ENCODE peak calls at places on chromosomes 11 and 22, in four cellular contexts. One of them, this sample, is unnamed.

GRCh38 chr11:12162652-12163051 is 52.3 kb downstream of the MICAL2 start:
- DNase-seq in CD4-positive, alpha-beta memory T cell: no peak
- DNase-seq in CD8-positive, alpha-beta T cell: no peak
- DNase-seq in lung: no peak
- DNase-seq in this sample: no peak

GRCh38 chr11:120188371-120188770 is 22.5 kb upstream of the OAF start:
- DNase-seq in CD4-positive, alpha-beta memory T cell: no peak
- DNase-seq in CD8-positive, alpha-beta T cell: no peak
- DNase-seq in lung: no peak
- DNase-seq in this sample: no peak

GRCh38 chr11:112555491-112556364 is 295.1 kb upstream of the PLET1 start:
- DNase-seq in CD4-positive, alpha-beta memory T cell: peak; percentile 58
- DNase-seq in CD8-positive, alpha-beta T cell: peak; percentile 71
- DNase-seq in lung: peak; percentile 63
- DNase-seq in this sample: peak; percentile 43

GRCh38 chr11:83287631-83288030 is 1.5 kb upstream of the CCDC90B start:
- DNase-seq in CD4-positive, alpha-beta memory T cell: no peak
- DNase-seq in CD8-positive, alpha-beta T cell: no peak
- DNase-seq in lung: no peak
- DNase-seq in this sample: no peak

GRCh38 chr11:6175440-6175839 is 5.3 kb upstream of the OR52B2 start:
- DNase-seq in CD4-positive, alpha-beta memory T cell: no peak
- DNase-seq in CD8-positive, alpha-beta T cell: no peak
- DNase-seq in lung: no peak
- DNase-seq in this sample: no peak

GRCh38 chr22:49426098-49426497 is 401.6 kb downstream of the BRD1 start:
- DNase-seq in CD4-positive, alpha-beta memory T cell: no peak
- DNase-seq in CD8-positive, alpha-beta T cell: no peak
- DNase-seq in lung: no peak
- DNase-seq in this sample: no peak

GRCh38 chr11:110186456-110186855 is 93.3 kb downstream of the ZC3H12C start:
- DNase-seq in CD4-positive, alpha-beta memory T cell: no peak
- DNase-seq in CD8-positive, alpha-beta T cell: no peak
- DNase-seq in lung: no peak
- DNase-seq in this sample: no peak

GRCh38 chr11:94597896-94598295 is 30.7 kb downstream of the PIWIL4 start:
- DNase-seq in CD4-positive, alpha-beta memory T cell: no peak
- DNase-seq in CD8-positive, alpha-beta T cell: no peak
- DNase-seq in lung: no peak
- DNase-seq in this sample: no peak

GRCh38 chr11:27599217-27599616 is 92.6 kb upstream of the LIN7C start:
- DNase-seq in CD4-positive, alpha-beta memory T cell: no peak
- DNase-seq in CD8-positive, alpha-beta T cell: no peak
- DNase-seq in lung: no peak
- DNase-seq in this sample: no peak

GRCh38 chr11:33669598-33670249 is 30.9 kb downstream of the C11orf91 start:
- DNase-seq in CD4-positive, alpha-beta memory T cell: no peak
- DNase-seq in CD8-positive, alpha-beta T cell: no peak
- DNase-seq in lung: no peak
- DNase-seq in this sample: no peak

GRCh38 chr22:26438006-26438405 is 8.9 kb downstream of the ASPHD2 start:
- DNase-seq in CD4-positive, alpha-beta memory T cell: no peak
- DNase-seq in CD8-positive, alpha-beta T cell: no peak
- DNase-seq in lung: no peak
- DNase-seq in this sample: no peak

GRCh38 chr11:2202900-2203439 is 31.4 kb upstream of the TH start:
- DNase-seq in CD4-positive, alpha-beta memory T cell: peak; percentile 30
- DNase-seq in CD8-positive, alpha-beta T cell: no peak
- DNase-seq in lung: no peak
- DNase-seq in this sample: no peak

GRCh38 chr11:111795333-111795985 is 29.3 kb upstream of the PPP2R1B start:
- DNase-seq in CD4-positive, alpha-beta memory T cell: no peak
- DNase-seq in CD8-positive, alpha-beta T cell: no peak
- DNase-seq in lung: no peak
- DNase-seq in this sample: no peak

GRCh38 chr11:57901756-57902155 is 121.9 kb upstream of the OR9Q1 start:
- DNase-seq in CD4-positive, alpha-beta memory T cell: no peak
- DNase-seq in CD8-positive, alpha-beta T cell: no peak
- DNase-seq in lung: no peak
- DNase-seq in this sample: no peak

GRCh38 chr22:30182365-30182764 is 64.2 kb downstream of the LIF start:
- DNase-seq in CD4-positive, alpha-beta memory T cell: no peak
- DNase-seq in CD8-positive, alpha-beta T cell: no peak
- DNase-seq in lung: no peak
- DNase-seq in this sample: no peak

GRCh38 chr11:12092714-12093113 is 17.7 kb upstream of the MICAL2 start:
- DNase-seq in CD4-positive, alpha-beta memory T cell: no peak
- DNase-seq in CD8-positive, alpha-beta T cell: no peak
- DNase-seq in lung: no peak
- DNase-seq in this sample: no peak

GRCh38 chr22:23240639-23241389 is 60.5 kb downstream of the BCR start:
- DNase-seq in CD4-positive, alpha-beta memory T cell: peak; percentile 66
- DNase-seq in CD8-positive, alpha-beta T cell: no peak
- DNase-seq in lung: no peak
- DNase-seq in this sample: no peak

GRCh38 chr22:23539135-23539838 is 40.8 kb downstream of the IGLL1 start:
- DNase-seq in CD4-positive, alpha-beta memory T cell: peak; percentile 73
- DNase-seq in CD8-positive, alpha-beta T cell: peak; percentile 72
- DNase-seq in lung: peak; percentile 78
- DNase-seq in this sample: peak; percentile 54

GRCh38 chr22:41891407-41891806 is 23.5 kb downstream of the SHISA8 start:
- DNase-seq in CD4-positive, alpha-beta memory T cell: no peak
- DNase-seq in CD8-positive, alpha-beta T cell: no peak
- DNase-seq in lung: no peak
- DNase-seq in this sample: no peak

GRCh38 chr11:7587712-7588111 is 73.9 kb downstream of the PPFIBP2 start:
- DNase-seq in CD4-positive, alpha-beta memory T cell: no peak
- DNase-seq in CD8-positive, alpha-beta T cell: no peak
- DNase-seq in lung: no peak
- DNase-seq in this sample: no peak

GRCh38 chr11:22558638-22559037 is 67.0 kb downstream of the FANCF start:
- DNase-seq in CD4-positive, alpha-beta memory T cell: no peak
- DNase-seq in CD8-positive, alpha-beta T cell: no peak
- DNase-seq in lung: no peak
- DNase-seq in this sample: no peak

GRCh38 chr11:83521647-83522596 is 235.8 kb upstream of the CCDC90B start:
- DNase-seq in CD4-positive, alpha-beta memory T cell: no peak
- DNase-seq in CD8-positive, alpha-beta T cell: no peak
- DNase-seq in lung: no peak
- DNase-seq in this sample: no peak

GRCh38 chr11:82733444-82734119 is at the start of gene FAM181B:
- DNase-seq in CD4-positive, alpha-beta memory T cell: no peak
- DNase-seq in CD8-positive, alpha-beta T cell: no peak
- DNase-seq in lung: no peak
- DNase-seq in this sample: no peak

DNA sequence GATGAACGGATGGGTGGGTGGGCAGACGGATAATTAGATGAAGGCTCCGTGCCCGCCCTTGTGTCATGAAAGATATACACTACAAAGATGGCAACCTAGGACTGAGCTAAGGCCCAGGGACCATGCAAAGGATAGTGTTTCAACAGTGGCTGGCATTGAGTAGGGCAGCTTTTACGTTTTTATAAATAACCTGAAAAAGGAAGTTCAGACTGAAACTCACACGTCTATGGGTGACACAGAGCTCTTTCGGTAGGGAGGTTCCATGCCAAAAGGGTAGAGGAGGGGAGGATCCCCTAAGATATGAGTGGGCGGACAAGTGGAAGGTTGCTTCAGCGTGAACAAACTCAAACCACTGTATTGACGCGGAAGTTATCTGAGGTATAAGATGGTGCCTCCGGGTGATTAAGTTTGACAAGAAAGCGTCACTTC is 90.5 kb downstream of the UBASH3B start:
- DNase-seq in CD4-positive, alpha-beta memory T cell: peak; percentile 83
- DNase-seq in CD8-positive, alpha-beta T cell: peak; percentile 55
- DNase-seq in lung: no peak
- DNase-seq in this sample: no peak
- H3K27ac ChIP-seq in CD4-positive, alpha-beta memory T cell: peak overlapping the region; percentile 59
- H3K27ac ChIP-seq in CD8-positive, alpha-beta T cell: peak overlapping the region; percentile 22
- H3K27ac ChIP-seq in lung: no peak overlapping the region
- H3K27ac ChIP-seq in this sample: peak overlapping the region; percentile 53

GRCh38 chr11:454043-454442 is 4.0 kb downstream of the PTDSS2 start:
- DNase-seq in CD4-positive, alpha-beta memory T cell: peak; percentile 30
- DNase-seq in CD8-positive, alpha-beta T cell: no peak
- DNase-seq in lung: no peak
- DNase-seq in this sample: no peak

GRCh38 chr11:453564-453963 is 3.5 kb downstream of the PTDSS2 start:
- DNase-seq in CD4-positive, alpha-beta memory T cell: peak; percentile 30
- DNase-seq in CD8-positive, alpha-beta T cell: no peak
- DNase-seq in lung: no peak
- DNase-seq in this sample: no peak

GRCh38 chr11:455566-456147 is 5.6 kb downstream of the PTDSS2 start:
- DNase-seq in CD4-positive, alpha-beta memory T cell: no peak
- DNase-seq in CD8-positive, alpha-beta T cell: no peak
- DNase-seq in lung: no peak
- DNase-seq in this sample: no peak

GRCh38 chr11:456533-456932 is 6.5 kb downstream of the PTDSS2 start:
- DNase-seq in CD4-positive, alpha-beta memory T cell: peak; percentile 68
- DNase-seq in CD8-positive, alpha-beta T cell: peak; percentile 44
- DNase-seq in lung: no peak
- DNase-seq in this sample: no peak

DNA sequence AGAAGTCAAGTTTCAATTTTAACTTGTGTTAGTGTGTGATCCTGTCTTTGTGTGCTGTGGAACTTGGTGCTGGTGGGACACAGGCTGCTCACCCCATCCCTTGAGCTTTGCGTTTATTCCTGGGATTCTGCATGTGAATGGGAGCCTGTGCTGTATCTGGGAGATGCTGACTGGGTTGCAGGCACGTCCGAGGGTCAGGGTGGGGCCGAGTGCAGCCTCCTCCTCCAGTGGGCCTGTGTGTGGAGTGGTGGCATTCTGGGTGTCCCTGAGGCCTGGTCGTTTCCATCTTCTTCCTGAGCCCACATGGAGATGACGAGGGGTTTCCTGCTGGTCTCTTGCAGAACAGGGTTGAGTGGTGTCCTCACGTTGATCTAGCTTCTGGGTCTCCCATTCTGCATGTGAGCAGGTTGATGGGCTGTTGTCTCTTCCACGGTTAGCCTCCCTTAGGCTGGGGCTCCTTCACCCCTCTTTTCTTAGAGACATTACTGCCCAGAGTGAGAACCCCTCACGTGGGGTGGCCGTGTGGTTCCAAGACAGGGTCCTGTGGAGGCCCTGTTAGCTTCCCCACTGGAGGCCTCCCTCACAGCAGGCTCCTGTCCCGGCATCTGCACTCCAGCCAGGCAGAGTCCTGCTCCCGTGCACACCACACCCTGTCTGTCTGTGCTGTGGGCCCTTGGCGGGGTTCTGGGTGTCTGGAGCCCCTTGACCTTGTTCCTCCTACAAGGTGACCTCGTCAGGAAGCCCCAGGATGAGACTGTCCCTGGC is 4.9 kb downstream of the PTDSS2 start:
- DNase-seq in CD4-positive, alpha-beta memory T cell: peak; percentile 20
- DNase-seq in CD8-positive, alpha-beta T cell: no peak
- DNase-seq in lung: no peak
- DNase-seq in this sample: no peak
- H3K27ac ChIP-seq in CD4-positive, alpha-beta memory T cell: no peak overlapping the region
- H3K27ac ChIP-seq in CD8-positive, alpha-beta T cell: no peak overlapping the region
- H3K27ac ChIP-seq in lung: peak overlapping the region; percentile 30
- H3K27ac ChIP-seq in this sample: no peak overlapping the region

DNA sequence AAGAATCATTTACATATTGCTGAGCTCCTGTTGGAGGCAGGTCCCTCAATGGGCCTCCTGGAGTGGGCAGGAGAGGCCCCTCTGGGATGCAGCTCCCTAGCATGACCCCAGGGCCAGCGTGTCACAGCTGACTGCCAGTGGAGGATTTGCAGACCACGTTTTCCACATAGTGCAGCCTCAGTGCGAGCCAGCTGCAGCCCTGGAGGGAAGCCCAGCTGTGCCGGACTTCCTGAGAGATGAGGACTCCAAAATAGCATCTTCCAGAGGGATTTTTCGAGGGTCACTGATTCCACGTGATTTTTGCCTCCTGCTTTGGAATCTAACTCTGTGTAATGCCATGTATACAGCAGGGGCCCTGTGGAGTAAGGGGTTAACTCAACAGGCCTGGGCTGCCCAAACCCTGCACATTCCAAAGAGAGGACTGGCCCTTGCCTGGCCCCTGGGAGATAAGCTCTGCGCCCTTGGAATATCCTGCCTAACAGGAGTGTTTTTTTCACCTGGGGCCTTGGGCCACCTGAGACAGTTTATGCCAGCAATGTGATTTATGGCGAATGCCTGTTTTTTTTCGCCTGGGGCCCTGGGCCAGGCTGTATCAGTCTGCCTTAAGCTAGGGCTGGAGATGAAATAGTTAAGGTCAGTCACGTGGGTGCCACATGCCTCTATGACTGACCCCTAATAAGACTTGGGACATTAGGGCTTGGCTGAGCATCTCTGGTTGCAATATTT is 47.4 kb downstream of the RPS6KA4 start:
- DNase-seq in CD4-positive, alpha-beta memory T cell: no peak
- DNase-seq in CD8-positive, alpha-beta T cell: no peak
- DNase-seq in lung: no peak
- DNase-seq in this sample: no peak
- H3K27ac ChIP-seq in CD4-positive, alpha-beta memory T cell: no peak overlapping the region
- H3K27ac ChIP-seq in CD8-positive, alpha-beta T cell: no peak overlapping the region
- H3K27ac ChIP-seq in lung: no peak overlapping the region
- H3K27ac ChIP-seq in this sample: no peak overlapping the region

GRCh38 chr11:128480665-128481064 is 106.7 kb downstream of the ETS1 start:
- DNase-seq in CD4-positive, alpha-beta memory T cell: no peak
- DNase-seq in CD8-positive, alpha-beta T cell: no peak
- DNase-seq in lung: no peak
- DNase-seq in this sample: no peak
- H3K27ac ChIP-seq in CD4-positive, alpha-beta memory T cell: peak overlapping the region; percentile 94
- H3K27ac ChIP-seq in CD8-positive, alpha-beta T cell: peak overlapping the region; percentile 42
- H3K27ac ChIP-seq in lung: peak overlapping the region; percentile 22
- H3K27ac ChIP-seq in this sample: peak overlapping the region; percentile 93

GRCh38 chr22:36588285-36588684 is 59.3 kb upstream of the EIF3D start:
- DNase-seq in CD4-positive, alpha-beta memory T cell: no peak
- DNase-seq in CD8-positive, alpha-beta T cell: no peak
- DNase-seq in lung: no peak
- DNase-seq in this sample: no peak
- H3K27ac ChIP-seq in CD4-positive, alpha-beta memory T cell: no peak overlapping the region
- H3K27ac ChIP-seq in CD8-positive, alpha-beta T cell: no peak overlapping the region
- H3K27ac ChIP-seq in lung: no peak overlapping the region
- H3K27ac ChIP-seq in this sample: no peak overlapping the region

GRCh38 chr22:20864186-20864908 is 5.5 kb downstream of the SNAP29 start:
- DNase-seq in CD4-positive, alpha-beta memory T cell: no peak
- DNase-seq in CD8-positive, alpha-beta T cell: no peak
- DNase-seq in lung: no peak
- DNase-seq in this sample: no peak

GRCh38 chr22:20862540-20862939 is 3.7 kb downstream of the SNAP29 start:
- DNase-seq in CD4-positive, alpha-beta memory T cell: no peak
- DNase-seq in CD8-positive, alpha-beta T cell: no peak
- DNase-seq in lung: no peak
- DNase-seq in this sample: no peak

GRCh38 chr22:20865331-20865730 is 6.5 kb downstream of the SNAP29 start:
- DNase-seq in CD4-positive, alpha-beta memory T cell: no peak
- DNase-seq in CD8-positive, alpha-beta T cell: no peak
- DNase-seq in lung: no peak
- DNase-seq in this sample: no peak

GRCh38 chr22:20865869-20866445 is 7.2 kb downstream of the SNAP29 start:
- DNase-seq in CD4-positive, alpha-beta memory T cell: no peak
- DNase-seq in CD8-positive, alpha-beta T cell: no peak
- DNase-seq in lung: no peak
- DNase-seq in this sample: no peak

GRCh38 chr22:20863356-20863755 is 4.5 kb downstream of the SNAP29 start:
- DNase-seq in CD4-positive, alpha-beta memory T cell: no peak
- DNase-seq in CD8-positive, alpha-beta T cell: no peak
- DNase-seq in lung: no peak
- DNase-seq in this sample: no peak
- H3K27ac ChIP-seq in CD4-positive, alpha-beta memory T cell: no peak overlapping the region
- H3K27ac ChIP-seq in CD8-positive, alpha-beta T cell: no peak overlapping the region
- H3K27ac ChIP-seq in lung: no peak overlapping the region
- H3K27ac ChIP-seq in this sample: no peak overlapping the region